ENCODE peak calls at places on chromosomes 7 and 10, in seven cellular contexts. One of them, this sample, is unnamed.

GRCh38 chr7:325811-326210 is 35.8 kb downstream of the FOXL3 start:
- DNase-seq in AG09319: no peak
- DNase-seq in HEK293T: no peak
- DNase-seq in NCI-H460: no peak
- DNase-seq in nucleus accumbens: no peak
- DNase-seq in H54: no peak
- DNase-seq in cardiac fibroblast: no peak
- DNase-seq in this sample: no peak

GRCh38 chr7:132800522-132800921 is 224.3 kb upstream of the PLXNA4 start:
- DNase-seq in H54: no peak
- DNase-seq in AG09319: no peak
- DNase-seq in cardiac fibroblast: no peak
- DNase-seq in NCI-H460: no peak
- DNase-seq in HEK293T: no peak
- DNase-seq in nucleus accumbens: no peak
- DNase-seq in this sample: no peak

GRCh38 chr10:59536151-59536550 is 173.5 kb downstream of the SLC16A9 start:
- DNase-seq in HEK293T: no peak
- DNase-seq in cardiac fibroblast: peak
- DNase-seq in nucleus accumbens: no peak
- DNase-seq in NCI-H460: no peak
- DNase-seq in H54: peak
- DNase-seq in AG09319: peak
- DNase-seq in this sample: peak

GRCh38 chr10:29841724-29842649 is 207.2 kb upstream of the SVIL start:
- DNase-seq in NCI-H460: no peak
- DNase-seq in HEK293T: no peak
- DNase-seq in H54: no peak
- DNase-seq in AG09319: no peak
- DNase-seq in nucleus accumbens: no peak
- DNase-seq in cardiac fibroblast: no peak
- DNase-seq in this sample: peak

GRCh38 chr7:149773446-149774236 is at the start of gene ZNF467:
- DNase-seq in HEK293T: peak
- DNase-seq in NCI-H460: no peak
- DNase-seq in nucleus accumbens: peak
- DNase-seq in H54: no peak
- DNase-seq in AG09319: no peak
- DNase-seq in cardiac fibroblast: peak
- DNase-seq in this sample: peak

GRCh38 chr7:55438765-55439525 is 73.8 kb downstream of the LANCL2 start:
- DNase-seq in HEK293T: no peak
- DNase-seq in NCI-H460: no peak
- DNase-seq in cardiac fibroblast: peak
- DNase-seq in AG09319: no peak
- DNase-seq in nucleus accumbens: no peak
- DNase-seq in H54: no peak
- DNase-seq in this sample: peak

GRCh38 chr10:36759111-36759805 is 366.1 kb upstream of the ANKRD30A start:
- DNase-seq in HEK293T: no peak
- DNase-seq in AG09319: peak
- DNase-seq in nucleus accumbens: no peak
- DNase-seq in H54: peak
- DNase-seq in cardiac fibroblast: peak
- DNase-seq in NCI-H460: no peak
- DNase-seq in this sample: no peak

GRCh38 chr7:14962778-14963177 is 60.2 kb upstream of the DGKB start:
- DNase-seq in H54: no peak
- DNase-seq in AG09319: no peak
- DNase-seq in cardiac fibroblast: no peak
- DNase-seq in NCI-H460: no peak
- DNase-seq in nucleus accumbens: no peak
- DNase-seq in HEK293T: no peak
- DNase-seq in this sample: no peak

GRCh38 chr7:1698221-1698620 is 28.1 kb downstream of the ELFN1 start:
- DNase-seq in nucleus accumbens: no peak
- DNase-seq in H54: no peak
- DNase-seq in NCI-H460: no peak
- DNase-seq in cardiac fibroblast: no peak
- DNase-seq in HEK293T: no peak
- DNase-seq in AG09319: no peak
- DNase-seq in this sample: no peak

GRCh38 chr10:458466-458865 is 231.0 kb downstream of the DIP2C start:
- DNase-seq in AG09319: no peak
- DNase-seq in nucleus accumbens: no peak
- DNase-seq in NCI-H460: no peak
- DNase-seq in HEK293T: no peak
- DNase-seq in H54: no peak
- DNase-seq in cardiac fibroblast: no peak
- DNase-seq in this sample: no peak

GRCh38 chr7:133186060-133186459 is 66.8 kb upstream of the EXOC4 start:
- DNase-seq in NCI-H460: no peak
- DNase-seq in AG09319: no peak
- DNase-seq in nucleus accumbens: no peak
- DNase-seq in H54: no peak
- DNase-seq in cardiac fibroblast: no peak
- DNase-seq in HEK293T: no peak
- DNase-seq in this sample: no peak

GRCh38 chr7:128112781-128113221 is 81.6 kb upstream of the LRRC4 start:
- DNase-seq in H54: no peak
- DNase-seq in cardiac fibroblast: no peak
- DNase-seq in NCI-H460: no peak
- DNase-seq in AG09319: no peak
- DNase-seq in HEK293T: no peak
- DNase-seq in nucleus accumbens: no peak
- DNase-seq in this sample: no peak

GRCh38 chr7:74001150-74001494 is 26.9 kb upstream of the ELN start:
- DNase-seq in H54: no peak
- DNase-seq in AG09319: no peak
- DNase-seq in NCI-H460: no peak
- DNase-seq in HEK293T: no peak
- DNase-seq in cardiac fibroblast: no peak
- DNase-seq in nucleus accumbens: no peak
- DNase-seq in this sample: no peak

GRCh38 chr7:92251181-92251580 is 5.4 kb downstream of the ANKIB1 start:
- DNase-seq in HEK293T: no peak
- DNase-seq in AG09319: no peak
- DNase-seq in H54: no peak
- DNase-seq in cardiac fibroblast: no peak
- DNase-seq in NCI-H460: no peak
- DNase-seq in nucleus accumbens: no peak
- DNase-seq in this sample: no peak

GRCh38 chr7:27179503-27180430 is 5.3 kb downstream of the HOXA11 start:
- DNase-seq in AG09319: peak
- DNase-seq in nucleus accumbens: no peak
- DNase-seq in NCI-H460: peak
- DNase-seq in cardiac fibroblast: peak
- DNase-seq in HEK293T: peak
- DNase-seq in H54: peak
- DNase-seq in this sample: peak

GRCh38 chr10:128578766-128579165 is 452.5 kb upstream of the MKI67 start:
- DNase-seq in NCI-H460: no peak
- DNase-seq in H54: no peak
- DNase-seq in AG09319: no peak
- DNase-seq in nucleus accumbens: no peak
- DNase-seq in cardiac fibroblast: no peak
- DNase-seq in HEK293T: no peak
- DNase-seq in this sample: no peak

GRCh38 chr7:42237891-42238531 is 1.0 kb upstream of the GLI3 start:
- DNase-seq in cardiac fibroblast: peak
- DNase-seq in AG09319: no peak
- DNase-seq in nucleus accumbens: peak
- DNase-seq in H54: peak
- DNase-seq in HEK293T: peak
- DNase-seq in NCI-H460: no peak
- DNase-seq in this sample: peak

GRCh38 chr7:26188291-26188999 is 12.1 kb downstream of the HNRNPA2B1 start:
- DNase-seq in AG09319: no peak
- DNase-seq in HEK293T: no peak
- DNase-seq in cardiac fibroblast: no peak
- DNase-seq in NCI-H460: no peak
- DNase-seq in nucleus accumbens: no peak
- DNase-seq in H54: no peak
- DNase-seq in this sample: no peak

GRCh38 chr7:82044497-82045080 is 274.7 kb upstream of the HGF start:
- DNase-seq in nucleus accumbens: no peak
- DNase-seq in NCI-H460: peak
- DNase-seq in HEK293T: peak
- DNase-seq in cardiac fibroblast: peak
- DNase-seq in AG09319: peak
- DNase-seq in H54: no peak
- DNase-seq in this sample: peak

GRCh38 chr10:58981051-58981450 is 195.4 kb upstream of the PHYHIPL start:
- DNase-seq in HEK293T: no peak
- DNase-seq in NCI-H460: no peak
- DNase-seq in nucleus accumbens: no peak
- DNase-seq in cardiac fibroblast: no peak
- DNase-seq in AG09319: no peak
- DNase-seq in H54: no peak
- DNase-seq in this sample: no peak

GRCh38 chr7:105643857-105644256 is 62.6 kb upstream of the EFCAB10 start:
- DNase-seq in H54: no peak
- DNase-seq in NCI-H460: no peak
- DNase-seq in nucleus accumbens: no peak
- DNase-seq in AG09319: no peak
- DNase-seq in cardiac fibroblast: no peak
- DNase-seq in HEK293T: no peak
- DNase-seq in this sample: no peak

GRCh38 chr10:114053946-114054345 is 10.3 kb downstream of the ADRB1 start:
- DNase-seq in nucleus accumbens: no peak
- DNase-seq in cardiac fibroblast: no peak
- DNase-seq in H54: no peak
- DNase-seq in AG09319: no peak
- DNase-seq in HEK293T: no peak
- DNase-seq in NCI-H460: no peak
- DNase-seq in this sample: no peak

GRCh38 chr10:77173615-77174461 is 463.8 kb downstream of the KCNMA1 start:
- DNase-seq in AG09319: peak
- DNase-seq in cardiac fibroblast: peak
- DNase-seq in NCI-H460: peak
- DNase-seq in H54: peak
- DNase-seq in nucleus accumbens: no peak
- DNase-seq in HEK293T: peak
- DNase-seq in this sample: peak

GRCh38 chr10:77355844-77356243 is 281.8 kb downstream of the KCNMA1 start:
- DNase-seq in nucleus accumbens: no peak
- DNase-seq in HEK293T: no peak
- DNase-seq in cardiac fibroblast: peak
- DNase-seq in H54: peak
- DNase-seq in NCI-H460: peak
- DNase-seq in AG09319: peak
- DNase-seq in this sample: no peak

GRCh38 chr7:149248777-149249176 is 9.3 kb downstream of the ZNF212 start:
- DNase-seq in cardiac fibroblast: no peak
- DNase-seq in HEK293T: no peak
- DNase-seq in NCI-H460: no peak
- DNase-seq in AG09319: no peak
- DNase-seq in nucleus accumbens: no peak
- DNase-seq in H54: no peak
- DNase-seq in this sample: no peak

GRCh38 chr7:140342732-140343514 is 55.4 kb downstream of the SLC37A3 start:
- DNase-seq in cardiac fibroblast: peak
- DNase-seq in nucleus accumbens: no peak
- DNase-seq in NCI-H460: peak
- DNase-seq in AG09319: no peak
- DNase-seq in HEK293T: peak
- DNase-seq in H54: no peak
- DNase-seq in this sample: peak

GRCh38 chr7:112398534-112398933 is 51.7 kb upstream of the IFRD1 start:
- DNase-seq in AG09319: no peak
- DNase-seq in nucleus accumbens: no peak
- DNase-seq in HEK293T: no peak
- DNase-seq in H54: no peak
- DNase-seq in cardiac fibroblast: no peak
- DNase-seq in NCI-H460: no peak
- DNase-seq in this sample: no peak

GRCh38 chr7:36158321-36158605 is 5.2 kb downstream of the EEPD1 start:
- DNase-seq in H54: no peak
- DNase-seq in nucleus accumbens: no peak
- DNase-seq in NCI-H460: no peak
- DNase-seq in AG09319: no peak
- DNase-seq in cardiac fibroblast: no peak
- DNase-seq in HEK293T: no peak
- DNase-seq in this sample: no peak

GRCh38 chr10:127887497-127888415 is 5.0 kb downstream of the CLRN3 start:
- DNase-seq in cardiac fibroblast: no peak
- DNase-seq in HEK293T: no peak
- DNase-seq in AG09319: no peak
- DNase-seq in NCI-H460: no peak
- DNase-seq in nucleus accumbens: no peak
- DNase-seq in H54: no peak
- DNase-seq in this sample: peak

GRCh38 chr10:51368943-51369342 is 294.7 kb downstream of the PRKG1 start:
- DNase-seq in cardiac fibroblast: no peak
- DNase-seq in HEK293T: no peak
- DNase-seq in H54: no peak
- DNase-seq in nucleus accumbens: no peak
- DNase-seq in AG09319: no peak
- DNase-seq in NCI-H460: no peak
- DNase-seq in this sample: no peak